ENCODE peak calls at places on chromosomes 13 and 19, in eight cellular contexts. P, I, T, M, S, O, R and C are unnamed samples.

GRCh38 chr13:23020246-23020843 is 160.4 kb upstream of the SGCG start:
- DNase-seq in P (no peak), R (peak), O (peak), M (peak), S (peak), I (no peak), T (peak), C (peak)

GRCh38 chr13:24617394-24618218 is 62.6 kb upstream of the ATP12A start:
- DNase-seq in O (no peak), R (peak), I (no peak), T (no peak), P (no peak), S (no peak), M (no peak), C (no peak)

GRCh38 chr13:100721885-100722512 is 47.4 kb upstream of the TMTC4 start:
- DNase-seq in S (peak), T (peak), I (no peak), R (peak), P (no peak), O (peak), M (peak), C (peak)

GRCh38 chr13:31434613-31435012 is 234.8 kb downstream of the B3GLCT start:
- DNase-seq in T (no peak), I (no peak), P (no peak), S (no peak), R (no peak), M (no peak), O (no peak), C (no peak)

GRCh38 chr19:58560921-58561320 is 2.5 kb upstream of the UBE2M start:
- DNase-seq in R (no peak), M (no peak), P (no peak), S (no peak), T (no peak), O (no peak), I (no peak), C (no peak)

GRCh38 chr19:58328999-58329398 is 2.2 kb downstream of the ZSCAN22 start:
- DNase-seq in S (no peak), R (peak), P (no peak), O (no peak), M (peak), T (no peak), I (no peak), C (no peak)

GRCh38 chr13:95643471-95643813 is 1.1 kb downstream of the DZIP1 start:
- DNase-seq in R (peak), M (no peak), S (peak), T (no peak), O (no peak), P (no peak), I (no peak), C (no peak)

GRCh38 chr13:51805925-51806324 is 2.0 kb upstream of the DHRS12 start:
- DNase-seq in S (no peak), M (no peak), I (no peak), R (no peak), P (no peak), O (no peak), T (no peak), C (no peak)

GRCh38 chr13:46633416-46633815 is 80.4 kb downstream of the LRCH1 start:
- DNase-seq in I (no peak), M (no peak), P (no peak), O (no peak), S (peak), R (peak), T (no peak), C (no peak)

GRCh38 chr13:71721117-71721516 is 145.9 kb downstream of the DACH1 start:
- DNase-seq in I (no peak), S (no peak), O (no peak), P (no peak), T (no peak), R (no peak), M (no peak), C (no peak)

GRCh38 chr19:6424190-6424938 is at the start of gene KHSRP:
- DNase-seq in T (no peak), R (peak), I (no peak), O (no peak), P (no peak), S (peak), M (peak), C (no peak)

GRCh38 chr13:87810920-87811344 is 139.8 kb downstream of the SLITRK5 start:
- DNase-seq in P (no peak), R (no peak), I (no peak), T (no peak), S (no peak), M (no peak), O (no peak), C (no peak)

GRCh38 chr13:90448466-90449037 is 898.9 kb upstream of the MIR17HG start:
- DNase-seq in T (no peak), S (peak), R (no peak), I (no peak), O (no peak), M (no peak), P (no peak), C (no peak)

GRCh38 chr13:41708648-41709175 is 251.4 kb downstream of the RGCC start:
- DNase-seq in I (no peak), P (no peak), O (no peak), M (no peak), T (no peak), R (no peak), S (no peak), C (no peak)

GRCh38 chr19:35444735-35445134 is 3.3 kb upstream of the FFAR2 start:
- DNase-seq in P (no peak), R (no peak), M (no peak), S (no peak), O (no peak), I (no peak), T (no peak), C (no peak)

GRCh38 chr13:113367771-113368170 is 3.8 kb upstream of the GRTP1 start:
- DNase-seq in O (no peak), S (no peak), M (no peak), P (peak), R (no peak), I (no peak), T (no peak), C (no peak)